ENCODE peak calls at places on chromosomes 1 and 21, in six cellular contexts. P is activated B cell treated with CpG ODN at 0.5 μM for 24 hours, B is astrocyte of the spinal cord, I is cardiac muscle cell, V is Peyer's patch, K is cardiac fibroblast. L is an unnamed sample.

GRCh38 chr21:41435728-41436127 is 9.7 kb downstream of the MX1 start:
- DNase-seq in B (no peak), I (no peak), V (no peak), K (no peak), P (no peak), L (no peak)

GRCh38 chr1:235503333-235504121 is 725 bp downstream of the B3GALNT2 start:
- DNase-seq in K (peak; percentile 56), P (no peak), B (peak; percentile 72), I (peak; percentile 59), V (peak; percentile 57), L (peak; percentile 42)

GRCh38 chr1:172980456-172980855 is 70.3 kb downstream of the TNFSF18 start:
- DNase-seq in B (peak; percentile 68), V (no peak), P (no peak), K (peak; percentile 41), I (peak; percentile 36), L (no peak)

GRCh38 chr1:22056043-22056442 is 3.5 kb downstream of the CDC42 start:
- DNase-seq in K (no peak), I (no peak), P (no peak), B (no peak), V (no peak), L (no peak)

GRCh38 chr1:167708940-167709389 is 12.8 kb upstream of the MPZL1 start:
- DNase-seq in I (peak; percentile 40), V (no peak), K (no peak), B (no peak), P (peak; percentile 53), L (no peak)

GRCh38 chr1:229107302-229107815 is 163.6 kb upstream of the RAB4A start:
- DNase-seq in K (no peak), P (no peak), I (no peak), B (no peak), V (no peak), L (no peak)

GRCh38 chr1:16088996-16089395 is 15.5 kb upstream of the FAM131C start:
- DNase-seq in K (peak; percentile 87), B (peak; percentile 81), V (no peak), I (peak; percentile 89), P (no peak), L (no peak)

GRCh38 chr1:13799502-13800283 is 99.7 kb downstream of the PRDM2 start:
- DNase-seq in P (no peak), I (no peak), K (no peak), B (no peak), V (no peak), L (no peak)

GRCh38 chr1:235586413-235586812 is 63.2 kb downstream of the GNG4 start:
- DNase-seq in K (no peak), I (no peak), V (no peak), B (no peak), P (no peak), L (no peak)

GRCh38 chr1:150234309-150234646 is 1.6 kb downstream of the ANP32E start:
- DNase-seq in K (no peak), V (no peak), I (no peak), B (no peak), P (no peak), L (no peak)

GRCh38 chr1:150236614-150236934 is 662 bp upstream of the ANP32E start:
- DNase-seq in V (no peak), B (no peak), K (no peak), P (no peak), I (no peak), L (no peak)

GRCh38 chr1:150234647-150235435 is 1.1 kb downstream of the ANP32E start:
- DNase-seq in B (peak; percentile 76), P (peak; percentile 84), K (peak; percentile 63), V (peak; percentile 83), I (peak; percentile 59), L (peak; percentile 92)

GRCh38 chr1:150235852-150236613 is at the start of gene ANP32E:
- DNase-seq in B (peak; percentile 100), P (peak; percentile 82), V (peak; percentile 95), K (peak; percentile 100), I (peak; percentile 100), L (peak; percentile 98)

GRCh38 chr1:150235436-150235851 is 468 bp downstream of the ANP32E start:
- DNase-seq in I (no peak), K (no peak), P (no peak), V (peak; percentile 37), B (peak; percentile 12), L (peak; percentile 53)
- TF ChIP-seq CTCF in I (no peak), K (no peak), P (no peak), V (no peak), B (no peak), L (peak; percentile 13)

GRCh38 chr1:94792473-94792875 is 27.7 kb upstream of the SLC44A3 start:
- DNase-seq in K (peak; percentile 43), V (peak; percentile 32), B (no peak), I (peak; percentile 51), P (no peak), L (peak; percentile 51)
- TF ChIP-seq CTCF in K (peak; percentile 55), V (peak; percentile 9), B (peak; percentile 48), I (peak; percentile 30), P (no peak), L (no peak)

GRCh38 chr21:38841472-38841871 is 35.7 kb downstream of the ETS2 start:
- DNase-seq in V (no peak), B (no peak), I (no peak), P (no peak), K (peak; percentile 44), L (no peak)

GRCh38 chr21:38838598-38839369 is 33.1 kb downstream of the ETS2 start:
- DNase-seq in I (no peak), B (no peak), V (no peak), K (no peak), P (no peak), L (no peak)

GRCh38 chr21:38839370-38839681 is 33.6 kb downstream of the ETS2 start:
- DNase-seq in B (no peak), I (no peak), P (no peak), V (no peak), K (no peak), L (no peak)

GRCh38 chr21:38839683-38840286 is 34.1 kb downstream of the ETS2 start:
- DNase-seq in V (no peak), K (peak; percentile 93), P (no peak), B (peak; percentile 96), I (peak; percentile 94), L (no peak)

GRCh38 chr21:38840456-38841129 is 34.9 kb downstream of the ETS2 start:
- DNase-seq in I (no peak), K (no peak), P (no peak), B (no peak), V (no peak), L (no peak)
- TF ChIP-seq CTCF in I (no peak), K (no peak), P (no peak), B (no peak), V (no peak), L (no peak)

GRCh38 chr1:182404764-182405163 is 4.3 kb upstream of the TEDDM1 start:
- DNase-seq in I (no peak), K (no peak), B (no peak), V (no peak), P (no peak), L (no peak)
- TF ChIP-seq CTCF in I (no peak), K (no peak), B (no peak), V (no peak), P (no peak), L (no peak)

GRCh38 chr1:206761369-206761768 is 9.2 kb upstream of the IL19 start:
- DNase-seq in I (peak; percentile 47), B (no peak), K (peak; percentile 34), P (no peak), V (no peak), L (no peak)
- TF ChIP-seq CTCF in I (peak; percentile 38), B (peak; percentile 13), K (peak; percentile 18), P (no peak), V (no peak), L (no peak)

DNA sequence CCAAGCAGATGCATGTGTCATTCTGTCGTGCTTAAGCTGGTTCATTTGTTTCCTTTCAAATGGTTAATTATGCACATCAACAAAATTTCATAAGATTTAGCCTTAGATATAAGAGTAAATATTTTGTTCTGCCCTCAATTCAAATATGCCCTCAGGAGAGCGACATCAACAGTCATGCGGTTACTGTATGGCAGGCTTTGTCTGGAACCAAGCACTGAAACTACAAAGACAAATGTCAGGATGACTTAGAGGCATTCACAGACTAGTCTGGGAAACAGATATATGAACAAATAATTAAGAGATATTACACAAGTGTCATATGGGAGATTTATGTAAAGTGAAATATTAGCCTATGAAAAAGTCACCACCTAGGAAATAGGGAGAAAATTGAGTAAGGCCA is 135.1 kb upstream of the NRIP1 start:
- DNase-seq in I (no peak), B (no peak), P (no peak), V (no peak), K (no peak), L (no peak)
- TF ChIP-seq CTCF in I (no peak), B (no peak), P (no peak), V (no peak), K (no peak), L (no peak)

GRCh38 chr1:212928323-212929281 is 21.7 kb upstream of the VASH2 start:
- DNase-seq in P (no peak), I (no peak), B (no peak), V (no peak), K (no peak), L (peak; percentile 43)

GRCh38 chr1:212926364-212926757 is 24.0 kb upstream of the VASH2 start:
- DNase-seq in K (no peak), V (no peak), I (no peak), B (no peak), P (no peak), L (no peak)

GRCh38 chr1:212934050-212934449 is 16.3 kb upstream of the VASH2 start:
- DNase-seq in I (no peak), B (no peak), P (no peak), V (no peak), K (no peak), L (no peak)

GRCh38 chr1:212935387-212935981 is 14.9 kb upstream of the VASH2 start:
- DNase-seq in V (no peak), I (no peak), K (no peak), P (no peak), B (no peak), L (no peak)

GRCh38 chr1:212930986-212931678 is 19.2 kb upstream of the VASH2 start:
- DNase-seq in K (no peak), P (no peak), I (no peak), B (no peak), V (no peak), L (peak; percentile 30)
- TF ChIP-seq CTCF in K (no peak), P (no peak), I (no peak), B (no peak), V (no peak), L (no peak)

GRCh38 chr1:156126043-156126700 is 11.7 kb downstream of the LMNA start:
- DNase-seq in B (peak; percentile 98), I (peak; percentile 98), V (no peak), K (peak; percentile 99), P (peak; percentile 61), L (peak; percentile 46)
- TF ChIP-seq CTCF in B (peak; percentile 57), I (peak; percentile 54), V (no peak), K (peak; percentile 68), P (no peak), L (peak; percentile 40)